ENCODE peak calls at places on chromosomes 3 and 15, in ten cellular contexts. B, Q, H, R, X, J, E, Z, F and G are unnamed samples. For H3K4me1, the result is how much of the 10 kb centered on the place peaks cover.

GRCh38 chr3:188624384-188624783 is 470.4 kb downstream of the LPP start:
- DNase-seq in X (peak), R (peak), J (no peak), Q (peak), Z (peak), B (no peak), H (peak), E (no peak), F (no peak), G (no peak)

GRCh38 chr3:123798540-123798939 is 85.6 kb downstream of the MYLK start:
- DNase-seq in B (no peak), R (no peak), E (no peak), Z (no peak), X (no peak), H (no peak), Q (no peak), J (peak), F (no peak), G (no peak)

GRCh38 chr3:155853214-155854146 is 747 bp downstream of the SLC33A1 start:
- DNase-seq in B (no peak), F (no peak), R (peak), Q (peak), Z (peak), H (peak), E (peak), J (peak), X (no peak), G (no peak)

GRCh38 chr3:14460342-14461005 is 58.1 kb downstream of the SLC6A6 start:
- DNase-seq in X (peak), R (peak), B (peak), F (peak), J (peak), E (no peak), Z (peak), Q (peak), H (peak), G (peak)

GRCh38 chr15:101320501-101321052 is 25.5 kb upstream of the SNRPA1 start:
- DNase-seq in Q (peak), B (no peak), X (peak), J (no peak), Z (peak), R (peak), H (peak), E (no peak), F (peak), G (no peak)

GRCh38 chr15:33194704-33195261 is at the start of gene FMN1:
- DNase-seq in B (peak), X (peak), Z (peak), E (no peak), F (peak), H (peak), Q (peak), J (peak), R (peak), G (peak)

GRCh38 chr3:145017959-145018358 is 1046.3 kb downstream of the DIPK2A start:
- DNase-seq in Q (peak), R (no peak), J (no peak), E (no peak), F (no peak), Z (no peak), X (no peak), H (no peak), B (no peak), G (no peak)

GRCh38 chr3:42055291-42055690 is 35.9 kb upstream of the TRAK1 start:
- DNase-seq in R (no peak), B (no peak), Z (no peak), J (no peak), X (no peak), F (no peak), Q (peak), H (no peak), E (peak), G (no peak)

GRCh38 chr3:52349131-52349530 is 33.0 kb downstream of the DNAH1 start:
- DNase-seq in E (no peak), B (no peak), H (no peak), F (no peak), J (no peak), X (no peak), Z (no peak), R (no peak), Q (no peak), G (no peak)

GRCh38 chr3:53068176-53068575 is 22.3 kb upstream of the SFMBT1 start:
- DNase-seq in B (peak), J (no peak), R (no peak), H (no peak), F (no peak), Z (no peak), E (no peak), X (no peak), Q (no peak), G (no peak)

GRCh38 chr3:136950583-136950982 is 7.2 kb upstream of the IL20RB start:
- DNase-seq in E (no peak), X (no peak), H (no peak), R (no peak), B (no peak), Q (no peak), F (no peak), J (no peak), Z (no peak), G (no peak)

GRCh38 chr15:42102646-42103235 is 8.4 kb upstream of the PLA2G4D start:
- DNase-seq in E (no peak), F (peak), H (no peak), B (no peak), J (peak), R (no peak), X (no peak), Z (no peak), Q (peak), G (no peak)

GRCh38 chr3:192861972-192862371 is 55.7 kb downstream of the MB21D2 start:
- DNase-seq in H (no peak), E (no peak), X (no peak), R (no peak), J (no peak), B (no peak), F (no peak), Q (no peak), Z (no peak), G (no peak)

GRCh38 chr15:60374628-60375081 is 23.1 kb downstream of the ANXA2 start:
- DNase-seq in X (peak), H (no peak), F (peak), E (peak), J (peak), R (peak), Z (peak), B (no peak), Q (peak), G (no peak)

GRCh38 chr3:196144383-196145105 is 62.7 kb upstream of the TFRC start:
- DNase-seq in F (no peak), H (no peak), E (no peak), B (no peak), Z (no peak), J (no peak), R (no peak), Q (peak), X (no peak), G (no peak)

GRCh38 chr3:138332472-138333073 is 2.9 kb upstream of the NME9 start:
- DNase-seq in X (no peak), B (no peak), Q (peak), E (peak), F (peak), Z (no peak), J (no peak), R (no peak), H (no peak), G (no peak)

GRCh38 chr3:17357035-17357710 is 385.3 kb downstream of the TBC1D5 start:
- DNase-seq in B (no peak), F (no peak), Z (no peak), J (no peak), Q (no peak), E (no peak), H (no peak), X (no peak), R (no peak), G (no peak)

GRCh38 chr3:17349093-17349492 is 393.3 kb downstream of the TBC1D5 start:
- DNase-seq in Z (no peak), F (no peak), B (no peak), X (no peak), J (no peak), R (no peak), H (no peak), Q (no peak), E (no peak), G (no peak)

GRCh38 chr3:17355591-17355990 is 386.8 kb downstream of the TBC1D5 start:
- DNase-seq in J (no peak), E (no peak), H (no peak), B (no peak), R (no peak), X (no peak), Z (no peak), F (no peak), Q (no peak), G (no peak)

GRCh38 chr3:17356581-17356980 is 385.9 kb downstream of the TBC1D5 start:
- DNase-seq in F (no peak), X (no peak), E (no peak), H (no peak), Z (no peak), R (no peak), B (no peak), Q (no peak), J (no peak), G (no peak)

DNA sequence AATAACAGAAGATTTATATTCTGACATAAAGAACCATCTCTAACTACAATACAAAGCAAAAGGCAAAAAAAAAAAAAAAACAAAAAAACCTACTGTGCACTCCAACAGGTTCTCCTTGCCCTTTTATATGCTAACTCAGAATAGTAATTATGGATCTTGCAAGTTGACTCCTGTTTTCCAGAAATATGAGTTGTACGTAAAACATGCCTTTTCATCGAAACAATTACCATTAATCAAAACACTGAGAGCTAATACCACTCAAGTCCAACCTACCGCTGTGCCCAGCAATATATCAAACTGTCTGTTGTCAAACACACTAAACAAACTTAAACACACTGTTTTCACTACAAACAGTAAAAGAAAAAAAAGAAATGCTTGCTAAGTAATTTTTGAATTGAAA is 389.8 kb downstream of the TBC1D5 start:
- DNase-seq in J (no peak), B (no peak), Q (no peak), X (no peak), R (no peak), E (no peak), Z (no peak), H (no peak), F (no peak), G (no peak)
- H3K4me1 ChIP-seq in J (under half), B (under half), Q (under half), X (under half), R (under half), E (under half), Z (under half), H (under half), F (under half), G (under half)

DNA sequence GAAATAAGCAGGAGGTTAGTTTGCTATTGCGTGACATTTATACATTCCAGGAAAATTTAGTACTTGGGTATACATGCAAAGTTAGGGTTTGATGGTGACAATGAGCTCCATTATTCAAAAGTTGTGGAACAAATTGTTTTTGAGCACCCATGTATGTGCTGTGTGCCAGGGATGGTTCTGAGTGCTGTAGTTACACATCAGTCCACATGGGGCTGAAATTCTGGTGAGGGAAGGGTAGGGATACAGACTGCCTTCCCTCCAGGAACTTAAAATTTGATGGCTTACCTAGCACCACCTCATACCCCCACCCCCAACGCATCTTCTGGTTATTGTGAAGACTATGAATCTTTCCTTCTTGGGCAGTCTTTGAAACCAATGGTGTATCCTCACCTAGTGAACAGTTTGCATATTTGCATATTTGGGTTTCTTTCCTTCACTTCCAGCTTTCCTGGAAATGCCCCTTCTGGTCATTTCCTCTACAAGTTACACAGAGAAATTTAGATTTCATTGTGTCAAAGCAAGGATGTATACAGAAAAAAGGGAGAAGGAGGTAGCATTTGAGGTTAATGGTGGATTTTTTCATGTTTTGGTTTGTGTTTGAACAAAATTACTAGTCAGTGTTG is 222.0 kb upstream of the IL12A start:
- DNase-seq in B (no peak), Q (peak), H (no peak), Z (no peak), J (no peak), R (no peak), E (no peak), F (peak), X (no peak), G (peak)
- TF ChIP-seq CTCF in B (no peak), Q (peak), H (peak), Z (peak), J (peak), R (peak), E (no peak), F (peak), X (no peak), G (peak)

DNA sequence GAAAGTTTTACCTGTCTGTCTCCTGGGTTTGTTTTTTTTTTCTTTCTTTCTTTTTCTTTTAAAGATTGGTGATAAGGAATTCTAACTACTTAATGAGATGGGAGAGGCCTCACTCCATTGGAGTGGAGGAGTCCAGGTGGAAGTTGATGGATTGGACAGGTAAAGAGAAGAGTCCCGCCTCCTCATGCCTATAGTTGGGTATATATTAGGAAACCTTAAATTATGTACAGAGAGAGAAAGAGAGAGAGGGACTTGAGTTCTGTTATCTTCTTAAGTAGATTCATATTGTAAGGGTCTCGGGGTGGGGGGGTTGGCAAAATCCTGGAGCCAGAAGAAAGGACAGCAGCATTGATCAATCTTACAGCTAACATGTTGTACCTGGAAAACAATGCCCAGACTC is 158.2 kb downstream of the TP63 start:
- DNase-seq in X (no peak), Q (no peak), B (no peak), Z (no peak), R (no peak), H (no peak), J (no peak), E (no peak), F (no peak), G (no peak)
- TF ChIP-seq POLR2A in X (no peak), Q (no peak), B (no peak), Z (no peak), R (no peak), H (no peak), J (no peak), E (no peak), F (no peak), G (no peak)

GRCh38 chr15:48693474-48693873 is 48.0 kb upstream of the FBN1 start:
- DNase-seq in E (no peak), B (no peak), Z (no peak), J (no peak), X (no peak), F (no peak), R (no peak), Q (peak), H (no peak), G (no peak)
- H3K4me1 ChIP-seq in E (under half), B (under half), Z (under half), J (under half), X (under half), F (under half), R (under half), Q (under half), H (under half), G (under half)

GRCh38 chr3:98188553-98188952 is 22.1 kb downstream of the OR5H15 start:
- DNase-seq in H (no peak), Q (no peak), X (no peak), Z (no peak), R (no peak), F (peak), J (no peak), E (peak), B (no peak), G (no peak)
- TF ChIP-seq CTCF in H (no peak), Q (peak), X (peak), Z (no peak), R (no peak), F (no peak), J (peak), E (peak), B (no peak), G (peak)

DNA sequence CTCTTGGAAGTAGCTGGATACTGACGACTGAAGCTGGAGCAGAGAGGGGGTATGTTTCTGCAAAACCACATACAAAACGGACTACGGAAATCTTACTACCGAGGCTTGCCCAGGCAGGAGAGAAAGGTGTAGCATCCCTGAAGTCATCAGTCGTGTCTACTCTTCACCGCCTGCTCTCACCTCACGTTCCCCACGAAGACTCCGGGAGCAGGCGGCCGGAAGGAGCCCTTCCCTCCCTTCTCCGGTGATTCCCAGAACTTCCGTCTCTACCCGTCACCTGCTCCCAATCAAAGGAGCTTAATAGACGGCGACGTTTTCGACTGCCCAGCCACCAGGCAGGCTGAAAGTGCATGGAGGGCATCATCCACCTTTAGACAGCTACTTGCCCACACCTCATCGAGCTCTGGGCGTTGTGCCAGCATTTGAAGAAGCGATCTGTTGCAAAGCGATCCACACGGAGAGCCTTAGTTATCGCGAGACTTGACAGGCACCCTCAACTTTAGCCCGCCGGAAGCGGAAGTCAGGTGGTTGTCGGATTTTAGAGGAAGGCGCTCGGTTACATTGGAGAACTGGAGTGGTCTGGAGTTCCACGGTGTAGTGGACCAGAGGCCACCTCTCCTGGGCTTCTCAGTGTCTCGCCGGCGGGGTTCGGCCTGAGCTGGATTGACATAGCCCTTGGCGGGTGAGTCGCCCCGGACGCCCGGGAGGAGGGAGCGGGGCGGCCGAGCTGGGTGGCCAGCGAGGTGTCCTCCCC is at the start of gene RAMAC:
- DNase-seq in Z (peak), F (peak), Q (peak), R (peak), E (peak), H (peak), X (peak), B (peak), J (peak), G (peak)
- TF ChIP-seq POLR2A in Z (no peak), F (peak), Q (peak), R (no peak), E (peak), H (peak), X (peak), B (peak), J (peak), G (peak)

DNA sequence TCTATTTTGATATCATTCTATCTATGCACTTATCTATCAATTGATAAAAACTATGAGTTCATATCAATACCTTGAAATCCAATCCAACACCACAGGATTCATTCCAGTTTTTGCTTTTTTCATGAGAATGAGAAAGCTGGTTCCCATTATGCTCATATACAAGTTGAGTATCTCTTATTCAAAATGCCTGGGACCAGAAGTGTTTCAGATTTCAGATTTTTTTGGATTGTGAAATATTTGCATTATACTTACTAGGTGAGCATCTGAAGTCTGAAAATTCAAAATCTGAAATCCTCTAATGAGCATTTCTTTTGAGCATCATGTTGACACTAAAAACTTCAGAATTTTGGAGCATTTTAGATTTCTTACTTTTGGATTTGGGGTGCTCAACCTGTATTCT is 67.8 kb upstream of the DCBLD2 start:
- DNase-seq in J (no peak), E (no peak), H (no peak), F (no peak), B (no peak), R (no peak), X (no peak), Q (no peak), Z (no peak), G (no peak)
- H3K4me1 ChIP-seq in J (under half), E (under half), H (under half), F (half or more), B (under half), R (under half), X (under half), Q (under half), Z (under half), G (under half)